ENCODE peak calls at places on chromosomes 3 and 15, in nine cellular contexts. P, Y, W, M, G, E, N, V and S are unnamed samples.

GRCh38 chr15:36755341-36755740 is 175.9 kb downstream of the CDIN1 start:
- DNase-seq in P (no peak), Y (no peak), W (no peak), M (no peak), G (no peak), E (no peak), N (no peak), V (no peak), S (no peak)

GRCh38 chr3:114860526-114860925 is 286.6 kb downstream of the ZBTB20 start:
- DNase-seq in P (no peak), Y (no peak), W (no peak), M (no peak), G (no peak), E (no peak), N (no peak), V (no peak), S (no peak)

GRCh38 chr3:133986302-133986701 is 43.4 kb downstream of the SLCO2A1 start:
- DNase-seq in P (peak), Y (peak), W (no peak), M (no peak), G (no peak), E (no peak), N (no peak), V (no peak), S (no peak)

GRCh38 chr15:89486726-89487050 is 9.7 kb downstream of the RHCG start:
- DNase-seq in P (peak), Y (peak), W (peak), M (peak), G (no peak), E (no peak), N (no peak), V (no peak), S (no peak)

GRCh38 chr3:73542127-73542526 is 82.6 kb downstream of the PDZRN3 start:
- DNase-seq in P (no peak), Y (no peak), W (no peak), M (no peak), G (no peak), E (no peak), N (peak), V (no peak), S (no peak)

GRCh38 chr3:104244680-104245079 is 1122.0 kb upstream of the ALCAM start:
- DNase-seq in P (no peak), Y (no peak), W (no peak), M (no peak), G (no peak), E (no peak), N (no peak), V (no peak), S (no peak)

GRCh38 chr3:106728315-106728821 is 648.9 kb upstream of the CCDC54 start:
- DNase-seq in P (no peak), Y (no peak), W (no peak), M (no peak), G (no peak), E (peak), N (no peak), V (peak), S (no peak)

GRCh38 chr3:165751654-165752053 is 85.6 kb downstream of the BCHE start:
- DNase-seq in P (no peak), Y (no peak), W (no peak), M (no peak), G (no peak), E (no peak), N (no peak), V (no peak), S (no peak)

GRCh38 chr15:96234109-96234892 is 96.2 kb upstream of the NR2F2 start:
- DNase-seq in P (no peak), Y (peak), W (no peak), M (no peak), G (no peak), E (peak), N (no peak), V (peak), S (no peak)

GRCh38 chr15:90644946-90645725 is 72.0 kb upstream of the BLM start:
- DNase-seq in P (peak), Y (no peak), W (no peak), M (no peak), G (no peak), E (no peak), N (no peak), V (no peak), S (no peak)

GRCh38 chr3:132399054-132399929 is 18.0 kb upstream of the DNAJC13 start:
- DNase-seq in P (no peak), Y (peak), W (no peak), M (peak), G (no peak), E (peak), N (peak), V (no peak), S (no peak)

GRCh38 chr3:139654637-139655365 is 23.0 kb downstream of the NMNAT3 start:
- DNase-seq in P (no peak), Y (no peak), W (no peak), M (no peak), G (no peak), E (no peak), N (peak), V (no peak), S (no peak)

GRCh38 chr15:83999396-84000120 is 236.0 kb upstream of the GOLGA6L4 start:
- DNase-seq in P (no peak), Y (no peak), W (no peak), M (no peak), G (no peak), E (no peak), N (no peak), V (no peak), S (no peak)

GRCh38 chr3:157335677-157336076 is 101.0 kb upstream of the PTX3 start:
- DNase-seq in P (no peak), Y (no peak), W (no peak), M (no peak), G (no peak), E (peak), N (no peak), V (no peak), S (no peak)

GRCh38 chr3:56468184-56469106 is at the start of gene ERC2:
- DNase-seq in P (no peak), Y (no peak), W (no peak), M (peak), G (no peak), E (peak), N (peak), V (no peak), S (peak)

GRCh38 chr15:64507293-64507802 is 47.0 kb downstream of the ZNF609 start:
- DNase-seq in P (peak), Y (peak), W (peak), M (no peak), G (no peak), E (peak), N (no peak), V (peak), S (peak)

GRCh38 chr3:149224736-149225594 is 3.3 kb upstream of the CP start:
- DNase-seq in P (no peak), Y (peak), W (peak), M (peak), G (no peak), E (peak), N (no peak), V (peak), S (no peak)

GRCh38 chr15:65330934-65331645 is 26.6 kb downstream of the RNU5B-1 start:
- DNase-seq in P (no peak), Y (no peak), W (no peak), M (no peak), G (no peak), E (no peak), N (no peak), V (no peak), S (no peak)

GRCh38 chr3:65953301-65953812 is 85.4 kb downstream of the MAGI1 start:
- DNase-seq in P (no peak), Y (no peak), W (no peak), M (peak), G (no peak), E (no peak), N (peak), V (no peak), S (no peak)

GRCh38 chr3:35524851-35525250 is 114.5 kb upstream of the ARPP21 start:
- DNase-seq in P (no peak), Y (no peak), W (no peak), M (no peak), G (no peak), E (no peak), N (no peak), V (no peak), S (no peak)

GRCh38 chr3:194447657-194448056 is 39.1 kb downstream of the ATP13A3 start:
- DNase-seq in P (no peak), Y (no peak), W (no peak), M (no peak), G (no peak), E (no peak), N (no peak), V (no peak), S (no peak)

GRCh38 chr3:158742861-158743260 is 10.6 kb upstream of the RARRES1 start:
- DNase-seq in P (no peak), Y (no peak), W (no peak), M (no peak), G (no peak), E (peak), N (no peak), V (no peak), S (no peak)